ENCODE peak calls at places on chromosomes 2 and 18, in ten cellular contexts. One of them, this sample, is unnamed.

GRCh38 chr18:59469463-59470180 is 110.6 kb upstream of the LMAN1 start:
- DNase-seq in suprapubic skin: no peak
- DNase-seq in ovary: no peak
- DNase-seq in GM12878: no peak
- DNase-seq in SK-N-SH: no peak
- DNase-seq in upper lobe of left lung: no peak
- DNase-seq in K562: no peak
- DNase-seq in transverse colon: no peak
- DNase-seq in stomach: no peak
- DNase-seq in A549: no peak
- DNase-seq in this sample: no peak

GRCh38 chr2:136665741-136666140 is 99.6 kb upstream of the THSD7B start:
- DNase-seq in A549: no peak
- DNase-seq in ovary: no peak
- DNase-seq in GM12878: no peak
- DNase-seq in transverse colon: no peak
- DNase-seq in stomach: no peak
- DNase-seq in upper lobe of left lung: no peak
- DNase-seq in K562: no peak
- DNase-seq in suprapubic skin: no peak
- DNase-seq in SK-N-SH: no peak
- DNase-seq in this sample: no peak

GRCh38 chr2:111216811-111217652 is 96.3 kb downstream of the BCL2L11 start:
- DNase-seq in stomach: no peak
- DNase-seq in SK-N-SH: no peak
- DNase-seq in GM12878: no peak
- DNase-seq in suprapubic skin: no peak
- DNase-seq in ovary: no peak
- DNase-seq in K562: no peak
- DNase-seq in upper lobe of left lung: no peak
- DNase-seq in A549: no peak
- DNase-seq in transverse colon: no peak
- DNase-seq in this sample: peak

GRCh38 chr2:64836566-64836965 is 152.6 kb upstream of the SLC1A4 start:
- DNase-seq in A549: no peak
- DNase-seq in GM12878: no peak
- DNase-seq in upper lobe of left lung: no peak
- DNase-seq in K562: no peak
- DNase-seq in SK-N-SH: no peak
- DNase-seq in suprapubic skin: no peak
- DNase-seq in stomach: no peak
- DNase-seq in ovary: no peak
- DNase-seq in transverse colon: no peak
- DNase-seq in this sample: no peak

GRCh38 chr2:37648316-37649011 is 23.0 kb downstream of the CDC42EP3 start:
- DNase-seq in suprapubic skin: peak
- DNase-seq in K562: no peak
- DNase-seq in upper lobe of left lung: peak
- DNase-seq in transverse colon: peak
- DNase-seq in A549: no peak
- DNase-seq in GM12878: no peak
- DNase-seq in SK-N-SH: no peak
- DNase-seq in stomach: peak
- DNase-seq in ovary: no peak
- DNase-seq in this sample: no peak

GRCh38 chr2:25546852-25547251 is 126.5 kb downstream of the DTNB start:
- DNase-seq in suprapubic skin: no peak
- DNase-seq in A549: no peak
- DNase-seq in K562: no peak
- DNase-seq in stomach: no peak
- DNase-seq in SK-N-SH: no peak
- DNase-seq in GM12878: no peak
- DNase-seq in ovary: no peak
- DNase-seq in upper lobe of left lung: no peak
- DNase-seq in transverse colon: no peak
- DNase-seq in this sample: no peak

GRCh38 chr2:238461051-238461450 is 34.3 kb downstream of the ASB1 start:
- DNase-seq in upper lobe of left lung: no peak
- DNase-seq in A549: no peak
- DNase-seq in SK-N-SH: no peak
- DNase-seq in stomach: no peak
- DNase-seq in GM12878: no peak
- DNase-seq in K562: no peak
- DNase-seq in suprapubic skin: no peak
- DNase-seq in transverse colon: no peak
- DNase-seq in ovary: no peak
- DNase-seq in this sample: peak

GRCh38 chr2:226115832-226116200 is 683.8 kb downstream of the IRS1 start:
- DNase-seq in K562: no peak
- DNase-seq in stomach: no peak
- DNase-seq in GM12878: no peak
- DNase-seq in suprapubic skin: no peak
- DNase-seq in ovary: no peak
- DNase-seq in upper lobe of left lung: no peak
- DNase-seq in transverse colon: no peak
- DNase-seq in A549: no peak
- DNase-seq in SK-N-SH: no peak
- DNase-seq in this sample: no peak

GRCh38 chr18:3478262-3478978 is 28.4 kb downstream of the TGIF1 start:
- DNase-seq in SK-N-SH: no peak
- DNase-seq in ovary: no peak
- DNase-seq in transverse colon: no peak
- DNase-seq in stomach: no peak
- DNase-seq in GM12878: no peak
- DNase-seq in A549: no peak
- DNase-seq in suprapubic skin: no peak
- DNase-seq in upper lobe of left lung: no peak
- DNase-seq in K562: no peak
- DNase-seq in this sample: peak

GRCh38 chr2:32678825-32679224 is 51.0 kb downstream of the TTC27 start:
- DNase-seq in transverse colon: no peak
- DNase-seq in K562: no peak
- DNase-seq in SK-N-SH: no peak
- DNase-seq in GM12878: no peak
- DNase-seq in A549: no peak
- DNase-seq in suprapubic skin: no peak
- DNase-seq in ovary: no peak
- DNase-seq in upper lobe of left lung: no peak
- DNase-seq in stomach: no peak
- DNase-seq in this sample: no peak

GRCh38 chr2:7011376-7012083 is 94.3 kb downstream of the RNF144A start:
- DNase-seq in ovary: no peak
- DNase-seq in transverse colon: no peak
- DNase-seq in stomach: no peak
- DNase-seq in GM12878: no peak
- DNase-seq in upper lobe of left lung: no peak
- DNase-seq in K562: no peak
- DNase-seq in SK-N-SH: no peak
- DNase-seq in A549: no peak
- DNase-seq in suprapubic skin: no peak
- DNase-seq in this sample: no peak

GRCh38 chr2:54578668-54579045 is 122.5 kb downstream of the SPTBN1 start:
- DNase-seq in suprapubic skin: no peak
- DNase-seq in A549: no peak
- DNase-seq in stomach: no peak
- DNase-seq in transverse colon: no peak
- DNase-seq in ovary: no peak
- DNase-seq in upper lobe of left lung: no peak
- DNase-seq in K562: no peak
- DNase-seq in SK-N-SH: no peak
- DNase-seq in GM12878: no peak
- DNase-seq in this sample: no peak

GRCh38 chr2:54579061-54579681 is 123.0 kb downstream of the SPTBN1 start:
- DNase-seq in upper lobe of left lung: no peak
- DNase-seq in stomach: no peak
- DNase-seq in ovary: no peak
- DNase-seq in suprapubic skin: no peak
- DNase-seq in K562: no peak
- DNase-seq in GM12878: no peak
- DNase-seq in SK-N-SH: no peak
- DNase-seq in transverse colon: no peak
- DNase-seq in A549: no peak
- DNase-seq in this sample: no peak

GRCh38 chr2:54575379-54575888 is 119.3 kb downstream of the SPTBN1 start:
- DNase-seq in upper lobe of left lung: no peak
- DNase-seq in stomach: no peak
- DNase-seq in K562: no peak
- DNase-seq in SK-N-SH: no peak
- DNase-seq in transverse colon: no peak
- DNase-seq in suprapubic skin: no peak
- DNase-seq in GM12878: no peak
- DNase-seq in A549: no peak
- DNase-seq in ovary: no peak
- DNase-seq in this sample: no peak

GRCh38 chr2:54577944-54578667 is 122.0 kb downstream of the SPTBN1 start:
- DNase-seq in ovary: no peak
- DNase-seq in transverse colon: no peak
- DNase-seq in stomach: no peak
- DNase-seq in SK-N-SH: no peak
- DNase-seq in GM12878: no peak
- DNase-seq in A549: no peak
- DNase-seq in upper lobe of left lung: no peak
- DNase-seq in suprapubic skin: no peak
- DNase-seq in K562: no peak
- DNase-seq in this sample: no peak

GRCh38 chr2:54577035-54577434 is 120.9 kb downstream of the SPTBN1 start:
- DNase-seq in K562: no peak
- DNase-seq in ovary: peak
- DNase-seq in stomach: peak
- DNase-seq in transverse colon: no peak
- DNase-seq in suprapubic skin: no peak
- DNase-seq in A549: no peak
- DNase-seq in upper lobe of left lung: peak
- DNase-seq in GM12878: no peak
- DNase-seq in SK-N-SH: no peak
- DNase-seq in this sample: no peak
- TF ChIP-seq EP300 in K562: no peak
- TF ChIP-seq EP300 in ovary: no peak
- TF ChIP-seq EP300 in stomach: no peak
- TF ChIP-seq EP300 in transverse colon: no peak
- TF ChIP-seq EP300 in suprapubic skin: no peak
- TF ChIP-seq EP300 in A549: peak
- TF ChIP-seq EP300 in upper lobe of left lung: no peak
- TF ChIP-seq EP300 in GM12878: no peak
- TF ChIP-seq EP300 in SK-N-SH: no peak
- TF ChIP-seq EP300 in this sample: no peak

GRCh38 chr2:74474899-74475298 is 2.4 kb upstream of the MRPL53 start:
- DNase-seq in A549: no peak
- DNase-seq in transverse colon: no peak
- DNase-seq in GM12878: no peak
- DNase-seq in upper lobe of left lung: no peak
- DNase-seq in stomach: no peak
- DNase-seq in ovary: no peak
- DNase-seq in K562: peak
- DNase-seq in SK-N-SH: peak
- DNase-seq in suprapubic skin: no peak
- DNase-seq in this sample: no peak
- TF ChIP-seq CTCF in A549: peak
- TF ChIP-seq CTCF in transverse colon: peak
- TF ChIP-seq CTCF in GM12878: peak
- TF ChIP-seq CTCF in upper lobe of left lung: no peak
- TF ChIP-seq CTCF in stomach: no peak
- TF ChIP-seq CTCF in ovary: no peak
- TF ChIP-seq CTCF in K562: peak
- TF ChIP-seq CTCF in SK-N-SH: peak
- TF ChIP-seq CTCF in suprapubic skin: no peak
- TF ChIP-seq CTCF in this sample: no peak

DNA sequence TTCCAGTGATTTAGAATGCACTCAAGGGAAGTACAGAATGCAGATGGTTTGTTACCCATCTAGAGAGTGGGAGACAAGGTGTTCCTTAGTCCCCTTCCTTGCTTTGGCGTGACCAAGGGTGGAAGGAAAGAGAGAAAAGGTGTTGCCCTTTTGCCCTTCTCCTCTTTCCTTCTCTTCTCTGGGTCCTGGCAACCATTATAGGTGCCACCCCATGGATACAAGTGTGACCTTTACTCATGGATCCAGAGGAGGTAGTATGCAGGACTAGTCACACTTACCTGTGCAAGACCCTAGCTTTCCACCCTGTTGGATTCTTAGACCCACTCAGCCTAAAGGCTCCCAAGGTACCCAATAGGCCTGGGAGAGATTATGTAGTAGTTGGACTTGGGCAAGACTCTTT is 11.6 kb upstream of the RBFA start:
- DNase-seq in SK-N-SH: no peak
- DNase-seq in A549: no peak
- DNase-seq in K562: no peak
- DNase-seq in upper lobe of left lung: no peak
- DNase-seq in suprapubic skin: no peak
- DNase-seq in GM12878: no peak
- DNase-seq in stomach: no peak
- DNase-seq in transverse colon: no peak
- DNase-seq in ovary: no peak
- DNase-seq in this sample: no peak
- H3K4me3 ChIP-seq in SK-N-SH: no peak
- H3K4me3 ChIP-seq in A549: no peak
- H3K4me3 ChIP-seq in K562: no peak
- H3K4me3 ChIP-seq in upper lobe of left lung: no peak
- H3K4me3 ChIP-seq in suprapubic skin: no peak
- H3K4me3 ChIP-seq in GM12878: no peak
- H3K4me3 ChIP-seq in stomach: no peak
- H3K4me3 ChIP-seq in transverse colon: no peak
- H3K4me3 ChIP-seq in ovary: no peak
- H3K4me3 ChIP-seq in this sample: no peak

GRCh38 chr2:190635781-190636180 is 13.1 kb upstream of the NAB1 start:
- DNase-seq in SK-N-SH: no peak
- DNase-seq in K562: no peak
- DNase-seq in GM12878: no peak
- DNase-seq in transverse colon: no peak
- DNase-seq in ovary: no peak
- DNase-seq in A549: no peak
- DNase-seq in upper lobe of left lung: no peak
- DNase-seq in suprapubic skin: no peak
- DNase-seq in stomach: no peak
- DNase-seq in this sample: no peak

GRCh38 chr2:190637331-190637734 is 11.6 kb upstream of the NAB1 start:
- DNase-seq in transverse colon: no peak
- DNase-seq in SK-N-SH: no peak
- DNase-seq in GM12878: no peak
- DNase-seq in A549: no peak
- DNase-seq in upper lobe of left lung: no peak
- DNase-seq in stomach: no peak
- DNase-seq in suprapubic skin: no peak
- DNase-seq in K562: no peak
- DNase-seq in ovary: no peak
- DNase-seq in this sample: no peak

GRCh38 chr2:190640124-190640523 is 8.8 kb upstream of the NAB1 start:
- DNase-seq in A549: no peak
- DNase-seq in suprapubic skin: no peak
- DNase-seq in upper lobe of left lung: no peak
- DNase-seq in ovary: no peak
- DNase-seq in transverse colon: no peak
- DNase-seq in SK-N-SH: no peak
- DNase-seq in K562: no peak
- DNase-seq in stomach: no peak
- DNase-seq in GM12878: no peak
- DNase-seq in this sample: no peak

GRCh38 chr2:190636362-190636761 is 12.5 kb upstream of the NAB1 start:
- DNase-seq in SK-N-SH: no peak
- DNase-seq in K562: no peak
- DNase-seq in GM12878: no peak
- DNase-seq in stomach: no peak
- DNase-seq in transverse colon: no peak
- DNase-seq in ovary: no peak
- DNase-seq in suprapubic skin: no peak
- DNase-seq in upper lobe of left lung: no peak
- DNase-seq in A549: peak
- DNase-seq in this sample: no peak

GRCh38 chr2:190637903-190638618 is 10.8 kb upstream of the NAB1 start:
- DNase-seq in ovary: no peak
- DNase-seq in K562: no peak
- DNase-seq in upper lobe of left lung: peak
- DNase-seq in stomach: peak
- DNase-seq in A549: no peak
- DNase-seq in SK-N-SH: no peak
- DNase-seq in suprapubic skin: no peak
- DNase-seq in GM12878: no peak
- DNase-seq in transverse colon: no peak
- DNase-seq in this sample: no peak
- TF ChIP-seq EP300 in ovary: no peak
- TF ChIP-seq EP300 in K562: no peak
- TF ChIP-seq EP300 in upper lobe of left lung: no peak
- TF ChIP-seq EP300 in stomach: no peak
- TF ChIP-seq EP300 in A549: no peak
- TF ChIP-seq EP300 in SK-N-SH: no peak
- TF ChIP-seq EP300 in suprapubic skin: no peak
- TF ChIP-seq EP300 in GM12878: no peak
- TF ChIP-seq EP300 in transverse colon: no peak
- TF ChIP-seq EP300 in this sample: no peak